ENCODE peak calls at places on chromosomes 11 and 22, in six cellular contexts. C is lower lobe of right lung, M is IMR-90, K is gastrocnemius medialis, O is prostate gland, D is hepatocyte. V is an unnamed sample.
A peak's percentile ranks its signal among the peaks of the same experiment; 100 is the strongest.

GRCh38 chr11:69531717-69532088 is 50.2 kb downstream of the LINC01488 start:
- DNase-seq in C (no peak), M (no peak), K (no peak), O (no peak), D (no peak), V (no peak)

GRCh38 chr22:46350111-46350510 is 14.6 kb downstream of the TRMU start:
- DNase-seq in C (no peak), M (no peak), K (no peak), O (no peak), D (no peak), V (no peak)

GRCh38 chr11:43920598-43921419 is 21.6 kb upstream of the C11orf96 start:
- DNase-seq in C (no peak), M (peak; percentile 100), K (peak; percentile 92), O (no peak), D (peak; percentile 89), V (peak; percentile 70)

GRCh38 chr11:8338138-8338537 is 74.5 kb upstream of the LMO1 start:
- DNase-seq in C (peak; percentile 72), M (peak; percentile 12), K (no peak), O (peak; percentile 20), D (peak; percentile 57), V (peak; percentile 61)

GRCh38 chr11:130197386-130198035 is 37.9 kb downstream of the ST14 start:
- DNase-seq in C (no peak), M (no peak), K (no peak), O (no peak), D (no peak), V (no peak)

GRCh38 chr11:46159694-46160093 is 38.4 kb upstream of the PHF21A start:
- DNase-seq in C (no peak), M (no peak), K (no peak), O (no peak), D (peak; percentile 46), V (no peak)

GRCh38 chr11:1049911-1050580 is 13.5 kb upstream of the MUC6 start:
- DNase-seq in C (no peak), M (no peak), K (peak; percentile 12), O (no peak), D (no peak), V (no peak)

GRCh38 chr22:17239156-17239701 is 20.0 kb upstream of the ADA2 start:
- DNase-seq in C (peak; percentile 22), M (no peak), K (no peak), O (no peak), D (no peak), V (no peak)

GRCh38 chr11:30049214-30049613 is 32.4 kb upstream of the KCNA4 start:
- DNase-seq in C (no peak), M (no peak), K (no peak), O (no peak), D (no peak), V (no peak)

GRCh38 chr11:19827399-19828135 is 114.9 kb downstream of the NAV2 start:
- DNase-seq in C (no peak), M (no peak), K (no peak), O (no peak), D (no peak), V (no peak)

GRCh38 chr11:77081381-77081851 is 14.6 kb downstream of the CAPN5 start:
- DNase-seq in C (peak; percentile 36), M (no peak), K (peak; percentile 6), O (no peak), D (no peak), V (no peak)
- TF ChIP-seq CTCF in C (no peak), M (no peak), K (no peak), O (no peak), D (no peak), V (no peak)

GRCh38 chr11:5550440-5551095 is 2.2 kb upstream of the OR52H1 start:
- DNase-seq in C (no peak), M (peak; percentile 91), K (no peak), O (no peak), D (no peak), V (no peak)

GRCh38 chr11:5556596-5557188 is 8.4 kb upstream of the OR52H1 start:
- DNase-seq in C (no peak), M (no peak), K (no peak), O (no peak), D (no peak), V (no peak)

GRCh38 chr11:5548440-5548839 is at the start of gene OR52H1:
- DNase-seq in C (no peak), M (no peak), K (no peak), O (no peak), D (no peak), V (no peak)

GRCh38 chr11:5547982-5548381 is 358 bp downstream of the OR52H1 start:
- DNase-seq in C (no peak), M (no peak), K (no peak), O (no peak), D (no peak), V (no peak)

GRCh38 chr11:5553347-5553746 is 5.0 kb upstream of the OR52H1 start:
- DNase-seq in C (no peak), M (peak; percentile 10), K (no peak), O (no peak), D (no peak), V (no peak)
- TF ChIP-seq CTCF in C (no peak), M (peak; percentile 38), K (no peak), O (no peak), D (peak; percentile 29), V (no peak)

GRCh38 chr22:41285441-41285819 is 557 bp downstream of the RANGAP1 start:
- DNase-seq in C (peak; percentile 69), M (peak; percentile 96), K (peak; percentile 34), O (peak; percentile 20), D (peak; percentile 92), V (peak; percentile 73)

GRCh38 chr22:41288245-41288946 is 2.4 kb upstream of the RANGAP1 start:
- DNase-seq in C (no peak), M (peak; percentile 88), K (no peak), O (peak; percentile 80), D (peak; percentile 84), V (peak; percentile 59)

GRCh38 chr22:41284465-41284864 is 1.5 kb downstream of the RANGAP1 start:
- DNase-seq in C (no peak), M (no peak), K (no peak), O (no peak), D (no peak), V (peak; percentile 77)

GRCh38 chr22:41286639-41287091 is 678 bp upstream of the RANGAP1 start:
- DNase-seq in C (no peak), M (peak; percentile 38), K (no peak), O (peak; percentile 26), D (peak; percentile 35), V (peak; percentile 20)

GRCh38 chr22:41285820-41286638 is at the start of gene RANGAP1:
- DNase-seq in C (peak; percentile 99), M (peak; percentile 98), K (peak; percentile 98), O (peak; percentile 98), D (peak; percentile 99), V (peak; percentile 98)
- TF ChIP-seq CTCF in C (peak; percentile 39), M (peak; percentile 25), K (no peak), O (peak; percentile 64), D (no peak), V (no peak)

GRCh38 chr11:116357769-116358544 is 414.8 kb downstream of the BUD13 start:
- DNase-seq in C (peak; percentile 68), M (no peak), K (no peak), O (no peak), D (peak; percentile 72), V (no peak)
- TF ChIP-seq CTCF in C (peak; percentile 57), M (peak; percentile 21), K (no peak), O (no peak), D (peak; percentile 56), V (no peak)

GRCh38 chr11:134479206-134479955 is 67.3 kb upstream of the B3GAT1 start:
- DNase-seq in C (no peak), M (no peak), K (no peak), O (no peak), D (no peak), V (no peak)

GRCh38 chr11:134478611-134479010 is 66.6 kb upstream of the B3GAT1 start:
- DNase-seq in C (no peak), M (no peak), K (no peak), O (no peak), D (no peak), V (no peak)

GRCh38 chr11:134482128-134482527 is 70.1 kb upstream of the B3GAT1 start:
- DNase-seq in C (no peak), M (no peak), K (no peak), O (no peak), D (no peak), V (no peak)

GRCh38 chr11:134481135-134481534 is 69.1 kb upstream of the B3GAT1 start:
- DNase-seq in C (no peak), M (no peak), K (no peak), O (no peak), D (peak; percentile 39), V (no peak)

GRCh38 chr11:134480129-134480652 is 68.1 kb upstream of the B3GAT1 start:
- DNase-seq in C (no peak), M (no peak), K (no peak), O (no peak), D (no peak), V (no peak)
- TF ChIP-seq CTCF in C (no peak), M (no peak), K (no peak), O (no peak), D (no peak), V (no peak)

GRCh38 chr11:83087035-83087434 is 15.3 kb upstream of the RAB30 start:
- DNase-seq in C (no peak), M (no peak), K (no peak), O (no peak), D (peak; percentile 12), V (no peak)
- TF ChIP-seq CTCF in C (no peak), M (no peak), K (no peak), O (peak; percentile 62), D (peak; percentile 47), V (no peak)

GRCh38 chr11:84993386-84993785 is 633.8 kb downstream of the DLG2 start:
- DNase-seq in C (no peak), M (no peak), K (no peak), O (no peak), D (peak; percentile 24), V (peak; percentile 0)
- TF ChIP-seq CTCF in C (no peak), M (peak; percentile 24), K (no peak), O (peak; percentile 11), D (peak; percentile 33), V (no peak)

V was measured in Calu3.